ENCODE peak calls at places on chromosomes 4 and X, in seven cellular contexts. P, O, F, Z, H, R and E are unnamed samples.

GRCh38 chr4:145870155-145871020 is 68.2 kb downstream of the ZNF827 start:
- DNase-seq in P (no peak), O (no peak), F (no peak), Z (no peak), H (no peak), R (no peak), E (no peak)

GRCh38 chr4:41281038-41281634 is 24.4 kb downstream of the UCHL1 start:
- DNase-seq in P (no peak), O (no peak), F (peak; percentile 83), Z (peak; percentile 53), H (peak; percentile 44), R (peak; percentile 81), E (no peak)

GRCh38 chr4:138835833-138836521 is 179.6 kb upstream of the NOCT start:
- DNase-seq in P (no peak), O (no peak), F (peak; percentile 48), Z (peak; percentile 9), H (no peak), R (peak; percentile 96), E (no peak)

GRCh38 chrX:37590047-37590446 is 18.6 kb downstream of the LANCL3 start:
- DNase-seq in P (no peak), O (no peak), F (no peak), Z (no peak), H (no peak), R (no peak), E (no peak)

GRCh38 chr4:108013332-108013731 is 23.6 kb downstream of the HADH start:
- DNase-seq in P (no peak), O (no peak), F (no peak), Z (no peak), H (no peak), R (no peak), E (no peak)

GRCh38 chr4:38028556-38028955 is 68.4 kb downstream of the PTTG2 start:
- DNase-seq in P (no peak), O (no peak), F (no peak), Z (no peak), H (no peak), R (no peak), E (no peak)

GRCh38 chr4:151930372-151930771 is 169.6 kb upstream of the GATB start:
- DNase-seq in P (no peak), O (no peak), F (peak; percentile 14), Z (no peak), H (no peak), R (no peak), E (no peak)

GRCh38 chrX:49226946-49227345 is 6.2 kb downstream of the CACNA1F start:
- DNase-seq in P (no peak), O (no peak), F (no peak), Z (no peak), H (no peak), R (no peak), E (no peak)

GRCh38 chrX:134570899-134571298 is 87.4 kb downstream of the PLAC1 start:
- DNase-seq in P (no peak), O (no peak), F (no peak), Z (no peak), H (no peak), R (no peak), E (no peak)

GRCh38 chr4:167274346-167274745 is 40.1 kb upstream of the SPOCK3 start:
- DNase-seq in P (no peak), O (no peak), F (no peak), Z (no peak), H (no peak), R (no peak), E (no peak)

GRCh38 chr4:76831475-76832390 is 66.2 kb downstream of the SOWAHB start:
- DNase-seq in P (no peak), O (no peak), F (no peak), Z (no peak), H (no peak), R (no peak), E (no peak)